ENCODE peak calls at places on chromosomes 6 and 20, in five cellular contexts. Q is Peyer's patch, L is Caco-2, W is AG09309, F is foreskin fibroblast. U is an unnamed sample.

GRCh38 chr20:46999821-47000465 is 105.3 kb downstream of the EYA2 start:
- DNase-seq in Q (no peak), L (no peak), W (no peak), F (no peak), U (no peak)

GRCh38 chr6:93919365-93919764 is 500.0 kb upstream of the EPHA7 start:
- DNase-seq in Q (no peak), L (no peak), W (no peak), F (no peak), U (no peak)

GRCh38 chr6:71388846-71389543 is 100.4 kb downstream of the OGFRL1 start:
- DNase-seq in Q (no peak), L (no peak), W (no peak), F (no peak), U (peak)

GRCh38 chr6:90044833-90045337 is 150.6 kb downstream of the GJA10 start:
- DNase-seq in Q (no peak), L (no peak), W (peak), F (peak), U (no peak)

GRCh38 chr6:96613291-96613999 is 50.5 kb downstream of the FHL5 start:
- DNase-seq in Q (no peak), L (no peak), W (no peak), F (no peak), U (no peak)

GRCh38 chr20:51447097-51447764 is 95.3 kb downstream of the NFATC2 start:
- DNase-seq in Q (no peak), L (no peak), W (peak), F (peak), U (no peak)

GRCh38 chr20:63534831-63535651 is 2.1 kb downstream of the PTK6 start:
- DNase-seq in Q (peak), L (peak), W (no peak), F (peak), U (peak)

GRCh38 chr20:58634818-58635665 is 16.0 kb upstream of the STX16 start:
- DNase-seq in Q (no peak), L (peak), W (no peak), F (peak), U (no peak)

GRCh38 chr6:136772685-136773472 is 19.4 kb downstream of the MAP3K5 start:
- DNase-seq in Q (no peak), L (no peak), W (no peak), F (no peak), U (no peak)

GRCh38 chr20:17650816-17651760 is 31.0 kb downstream of the RRBP1 start:
- DNase-seq in Q (peak), L (no peak), W (no peak), F (peak), U (no peak)

GRCh38 chr20:48912065-48912464 is 9.4 kb upstream of the ARFGEF2 start:
- DNase-seq in Q (no peak), L (no peak), W (no peak), F (no peak), U (no peak)

GRCh38 chr6:145148392-145149175 is 586.7 kb downstream of the EPM2A start:
- DNase-seq in Q (no peak), L (peak), W (peak), F (peak), U (peak)

GRCh38 chr6:25652007-25652515 is at the start of gene SCGN:
- DNase-seq in Q (peak), L (peak), W (no peak), F (peak), U (peak)

GRCh38 chr20:63582382-63583063 is 8.5 kb upstream of the HELZ2 start:
- DNase-seq in Q (no peak), L (no peak), W (no peak), F (no peak), U (no peak)

GRCh38 chr6:1335367-1336037 is 23.6 kb downstream of the FOXQ1 start:
- DNase-seq in Q (peak), L (peak), W (peak), F (peak), U (peak)

GRCh38 chr6:128098000-128098581 is 197.2 kb upstream of the THEMIS start:
- DNase-seq in Q (no peak), L (no peak), W (no peak), F (peak), U (no peak)

GRCh38 chr6:53951383-53951782 is 156.6 kb downstream of the LRRC1 start:
- DNase-seq in Q (no peak), L (no peak), W (no peak), F (no peak), U (no peak)

GRCh38 chr6:53959717-53960116 is 151.5 kb upstream of the MLIP start:
- DNase-seq in Q (no peak), L (no peak), W (no peak), F (no peak), U (no peak)

GRCh38 chr6:53956804-53957203 is 154.4 kb upstream of the MLIP start:
- DNase-seq in Q (no peak), L (no peak), W (no peak), F (no peak), U (no peak)

GRCh38 chr6:53960311-53960710 is 150.9 kb upstream of the MLIP start:
- DNase-seq in Q (no peak), L (no peak), W (peak), F (peak), U (no peak)

GRCh38 chr6:53956068-53956711 is 155.1 kb upstream of the MLIP start:
- DNase-seq in Q (peak), L (peak), W (peak), F (peak), U (peak)
- H3K4me3 ChIP-seq in Q (no peak), L (no peak), W (no peak), F (no peak), U (no peak)

DNA sequence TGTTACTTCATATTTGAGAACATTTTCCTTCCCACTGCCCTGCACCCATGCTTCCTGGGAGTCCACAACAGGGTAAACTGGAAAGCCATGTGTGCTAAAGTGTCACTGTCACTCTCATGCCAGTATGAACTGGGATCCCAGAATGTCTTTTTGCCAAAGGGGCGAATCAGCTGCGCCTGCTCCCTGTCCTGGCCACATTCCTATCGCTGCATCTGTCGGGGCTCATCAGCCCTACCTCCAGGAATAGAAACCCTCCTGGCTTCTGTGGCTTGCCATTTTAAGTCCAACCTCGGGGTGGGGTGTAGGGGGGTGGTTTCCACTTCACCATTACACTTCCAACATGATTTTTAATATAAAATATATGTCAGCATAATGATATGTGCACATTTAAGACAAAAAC is 933 bp downstream of the KLHL31 start:
- DNase-seq in Q (no peak), L (no peak), W (no peak), F (no peak), U (no peak)
- H3K4me3 ChIP-seq in Q (no peak), L (no peak), W (no peak), F (no peak), U (no peak)

DNA sequence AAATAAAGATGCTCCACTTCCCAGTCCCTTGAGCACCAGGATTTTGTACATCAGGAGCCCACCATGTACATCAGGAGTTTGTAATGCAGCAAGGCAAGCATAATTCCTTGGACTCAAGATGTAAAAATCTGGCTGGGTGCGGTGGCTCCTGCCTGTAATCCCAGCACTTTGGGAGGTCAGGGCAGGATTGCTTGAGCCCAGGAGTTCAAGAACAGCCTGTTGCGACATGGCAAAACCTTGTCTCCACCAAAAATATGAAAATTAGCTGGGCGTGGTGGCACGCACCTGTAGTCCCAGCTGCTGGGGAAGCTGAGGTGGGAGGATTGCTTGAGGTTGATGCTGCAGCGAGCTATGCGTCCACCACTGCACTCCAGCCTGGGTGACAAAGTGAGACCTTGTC is 16.1 kb upstream of the MAP1LC3A start:
- DNase-seq in Q (no peak), L (no peak), W (no peak), F (no peak), U (no peak)
- H3K4me3 ChIP-seq in Q (no peak), L (no peak), W (no peak), F (no peak), U (no peak)

GRCh38 chr6:108156938-108157233 is 8.9 kb upstream of the NR2E1 start:
- DNase-seq in Q (no peak), L (no peak), W (no peak), F (no peak), U (no peak)
- H3K4me3 ChIP-seq in Q (no peak), L (no peak), W (no peak), F (no peak), U (no peak)